ENCODE peak calls at places on chromosomes 3 and 15, in four cellular contexts. M is Peyer's patch, X is MM.1S, L is GM12864. K is an unnamed sample.

GRCh38 chr15:67210555-67211168 is 43.8 kb downstream of the AAGAB start:
- DNase-seq in L (no peak), X (no peak), M (no peak), K (no peak)

GRCh38 chr15:56797720-56798275 is 64.5 kb upstream of the ZNF280D start:
- DNase-seq in L (no peak), X (no peak), M (no peak), K (no peak)

GRCh38 chr3:105431171-105431570 is 64.5 kb downstream of the ALCAM start:
- DNase-seq in M (no peak), L (no peak), X (no peak), K (no peak)

GRCh38 chr3:52685705-52686691 is at the start of the genes GNL3 and PBRM1:
- DNase-seq in M (peak; percentile 97), L (peak; percentile 90), X (peak; percentile 97), K (peak; percentile 96)

GRCh38 chr15:61459785-61460707 is 230.9 kb upstream of the RORA start:
- DNase-seq in M (no peak), L (no peak), X (no peak), K (no peak)

GRCh38 chr15:38084289-38084688 is 149.8 kb downstream of the TMCO5A start:
- DNase-seq in X (peak; percentile 77), M (no peak), L (peak; percentile 60), K (no peak)

GRCh38 chr3:142657033-142657432 is 60.8 kb downstream of the PLS1 start:
- DNase-seq in M (no peak), X (no peak), L (no peak), K (no peak)

GRCh38 chr15:41713047-41713446 is 52.8 kb downstream of the MGA start:
- DNase-seq in X (no peak), L (no peak), M (no peak), K (peak; percentile 67)

GRCh38 chr3:125300416-125300815 is 74.7 kb downstream of the ZNF148 start:
- DNase-seq in M (no peak), L (no peak), X (no peak), K (no peak)

GRCh38 chr3:51777985-51778384 is 1.1 kb downstream of the IQCF6 start:
- DNase-seq in X (no peak), M (no peak), L (no peak), K (peak; percentile 58)

GRCh38 chr3:192892981-192893827 is 24.5 kb downstream of the MB21D2 start:
- DNase-seq in X (peak; percentile 98), M (peak; percentile 64), L (peak; percentile 96), K (peak; percentile 49)

GRCh38 chr3:61264281-61264680 is 13.0 kb upstream of the FHIT start:
- DNase-seq in L (no peak), M (no peak), X (no peak), K (no peak)

GRCh38 chr3:31959951-31960792 is 20.9 kb downstream of the OSBPL10 start:
- DNase-seq in M (no peak), L (no peak), X (no peak), K (no peak)

GRCh38 chr3:194137314-194138097 is 1.6 kb downstream of the HES1 start:
- DNase-seq in X (peak; percentile 95), M (peak; percentile 90), L (no peak), K (peak; percentile 79)

GRCh38 chr3:37863552-37863865 is 1.8 kb downstream of the CTDSPL start:
- DNase-seq in X (no peak), L (no peak), M (no peak), K (no peak)

GRCh38 chr15:62941719-62942118 is 100.8 kb upstream of the TPM1 start:
- DNase-seq in M (no peak), X (no peak), L (no peak), K (no peak)

GRCh38 chr15:64096486-64097431 is 977 bp downstream of the SNX1 start:
- DNase-seq in M (no peak), L (no peak), X (peak; percentile 17), K (no peak)

GRCh38 chr15:48498828-48499227 is 146.7 kb downstream of the FBN1 start:
- DNase-seq in M (no peak), X (no peak), L (no peak), K (no peak)

GRCh38 chr3:172256101-172256687 is 192.1 kb downstream of the GHSR start:
- DNase-seq in X (no peak), M (no peak), L (no peak), K (peak; percentile 69)

GRCh38 chr3:23671901-23672589 is 133.7 kb upstream of the UBE2E1 start:
- DNase-seq in L (no peak), X (no peak), M (peak; percentile 57), K (peak; percentile 53)

GRCh38 chr3:173529062-173529711 is 131.6 kb downstream of the NLGN1 start:
- DNase-seq in L (peak; percentile 5), X (peak; percentile 88), M (no peak), K (peak; percentile 20)

GRCh38 chr3:183591881-183592521 is 36.5 kb upstream of the KLHL6 start:
- DNase-seq in X (peak; percentile 38), M (no peak), L (peak; percentile 74), K (no peak)

GRCh38 chr3:158908187-158908762 is 106.4 kb downstream of the MFSD1 start:
- DNase-seq in X (no peak), M (no peak), L (no peak), K (no peak)

GRCh38 chr15:42273900-42274692 is 863 bp upstream of the TMEM87A start:
- DNase-seq in X (peak; percentile 59), M (peak; percentile 88), L (peak; percentile 50), K (peak; percentile 66)

GRCh38 chr3:160400048-160400630 is 689 bp downstream of the SMC4 start:
- DNase-seq in X (peak; percentile 57), L (no peak), M (peak; percentile 72), K (peak; percentile 46)

DNA sequence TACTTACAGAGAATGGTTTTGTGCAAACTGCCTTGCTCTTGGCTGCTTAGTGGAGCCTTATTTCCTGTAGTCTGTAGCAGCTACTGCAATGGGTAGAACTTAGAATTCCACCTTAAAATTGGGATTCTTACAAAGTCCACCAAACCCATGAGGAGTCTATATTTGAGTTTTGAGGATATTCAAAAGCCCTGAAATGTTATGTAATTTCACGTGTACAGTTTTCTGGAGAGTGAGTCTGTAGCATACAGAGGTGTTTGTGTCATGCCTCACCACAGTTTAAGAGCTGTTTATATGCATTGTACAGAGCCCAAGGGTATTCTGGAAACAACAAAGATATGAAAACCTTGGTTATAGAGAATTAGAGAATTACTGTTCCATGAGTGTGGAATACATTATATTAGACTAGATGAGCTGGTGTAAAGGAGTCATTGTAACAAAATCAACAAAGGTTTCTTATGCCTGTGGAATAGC is 114.4 kb downstream of the MBNL1 start:
- DNase-seq in L (no peak), X (no peak), M (no peak), K (no peak)
- H3K4me3 ChIP-seq in L (no peak overlapping the region), X (no peak overlapping the region), M (no peak overlapping the region), K (no peak overlapping the region)

GRCh38 chr3:182255095-182255600 is 538.2 kb upstream of the ATP11B start:
- DNase-seq in L (no peak), X (no peak), M (no peak), K (no peak)

GRCh38 chr3:182259579-182259978 is 533.7 kb upstream of the ATP11B start:
- DNase-seq in X (no peak), L (no peak), M (no peak), K (peak; percentile 34)

GRCh38 chr3:182257361-182257760 is 535.9 kb upstream of the ATP11B start:
- DNase-seq in M (no peak), L (no peak), X (no peak), K (no peak)

GRCh38 chr3:182261084-182261483 is 532.2 kb upstream of the ATP11B start:
- DNase-seq in L (no peak), X (no peak), M (no peak), K (no peak)

DNA sequence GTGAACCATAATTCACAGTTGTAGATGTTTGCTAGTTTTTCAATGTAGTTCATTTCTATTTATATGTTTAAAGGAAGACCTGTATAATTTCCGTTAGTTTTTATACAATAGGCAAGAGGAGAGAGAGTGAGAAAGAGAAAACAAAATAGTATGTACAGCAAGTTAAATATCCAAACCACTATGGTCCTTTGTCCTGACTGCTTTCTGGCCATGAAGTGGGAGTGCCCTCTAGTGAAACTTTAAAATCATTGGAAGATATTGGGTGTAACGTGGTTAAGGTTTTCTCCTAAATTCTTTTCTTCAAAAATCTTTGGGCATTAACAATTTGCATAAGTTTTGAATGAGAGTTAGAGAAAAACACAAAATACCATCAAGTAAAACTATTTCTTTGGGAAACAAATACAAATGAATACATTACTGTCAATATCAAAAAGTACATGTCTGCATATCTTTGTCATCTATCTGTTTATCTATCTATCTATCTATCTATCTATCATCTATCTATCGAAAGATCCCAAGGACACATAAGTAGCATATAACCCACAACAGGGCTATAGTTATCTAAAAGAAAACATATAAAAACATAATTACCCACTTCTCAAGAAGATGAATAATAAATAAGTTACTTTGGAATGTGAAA is 534.6 kb upstream of the ATP11B start:
- DNase-seq in L (no peak), M (no peak), X (peak; percentile 68), K (peak; percentile 26)
- TF ChIP-seq CTCF in L (peak; percentile 51), M (no peak), X (peak; percentile 90), K (peak; percentile 25)

DNA sequence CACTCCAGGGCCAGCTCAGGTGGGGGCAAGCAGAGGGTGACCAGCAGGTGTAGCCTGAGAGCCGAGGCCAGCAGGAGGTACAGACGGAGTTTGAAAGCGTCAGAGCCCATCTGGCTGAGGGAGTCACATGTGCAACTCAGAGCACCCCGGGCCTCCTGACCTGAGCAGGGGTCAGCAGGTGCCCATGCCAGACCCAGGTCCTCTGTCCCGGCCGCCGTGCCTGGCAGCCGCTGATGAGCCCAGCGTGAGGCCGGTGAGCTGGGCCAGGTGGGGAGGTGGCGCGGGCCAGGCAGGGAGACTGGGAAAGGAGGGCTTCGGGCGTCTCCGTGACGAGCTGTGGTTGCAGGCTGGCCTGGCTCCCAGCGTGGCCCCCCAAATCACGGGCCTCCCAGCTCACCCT is 130.9 kb downstream of the CHSY1 start:
- DNase-seq in L (no peak), M (no peak), X (no peak), K (no peak)
- H3K4me3 ChIP-seq in L (no peak overlapping the region), M (no peak overlapping the region), X (no peak overlapping the region), K (no peak overlapping the region)

GRCh38 chr15:75927601-75928000 is 23.9 kb downstream of the FBXO22 start:
- DNase-seq in M (no peak), X (no peak), L (no peak), K (no peak)

GRCh38 chr15:75925440-75925839 is 21.8 kb downstream of the FBXO22 start:
- DNase-seq in L (no peak), X (no peak), M (no peak), K (no peak)

GRCh38 chr15:75929799-75930565 is 26.3 kb downstream of the FBXO22 start:
- DNase-seq in X (peak; percentile 77), M (no peak), L (no peak), K (no peak)

GRCh38 chr15:75930866-75931265 is 27.2 kb downstream of the FBXO22 start:
- DNase-seq in X (no peak), L (no peak), M (no peak), K (no peak)

DNA sequence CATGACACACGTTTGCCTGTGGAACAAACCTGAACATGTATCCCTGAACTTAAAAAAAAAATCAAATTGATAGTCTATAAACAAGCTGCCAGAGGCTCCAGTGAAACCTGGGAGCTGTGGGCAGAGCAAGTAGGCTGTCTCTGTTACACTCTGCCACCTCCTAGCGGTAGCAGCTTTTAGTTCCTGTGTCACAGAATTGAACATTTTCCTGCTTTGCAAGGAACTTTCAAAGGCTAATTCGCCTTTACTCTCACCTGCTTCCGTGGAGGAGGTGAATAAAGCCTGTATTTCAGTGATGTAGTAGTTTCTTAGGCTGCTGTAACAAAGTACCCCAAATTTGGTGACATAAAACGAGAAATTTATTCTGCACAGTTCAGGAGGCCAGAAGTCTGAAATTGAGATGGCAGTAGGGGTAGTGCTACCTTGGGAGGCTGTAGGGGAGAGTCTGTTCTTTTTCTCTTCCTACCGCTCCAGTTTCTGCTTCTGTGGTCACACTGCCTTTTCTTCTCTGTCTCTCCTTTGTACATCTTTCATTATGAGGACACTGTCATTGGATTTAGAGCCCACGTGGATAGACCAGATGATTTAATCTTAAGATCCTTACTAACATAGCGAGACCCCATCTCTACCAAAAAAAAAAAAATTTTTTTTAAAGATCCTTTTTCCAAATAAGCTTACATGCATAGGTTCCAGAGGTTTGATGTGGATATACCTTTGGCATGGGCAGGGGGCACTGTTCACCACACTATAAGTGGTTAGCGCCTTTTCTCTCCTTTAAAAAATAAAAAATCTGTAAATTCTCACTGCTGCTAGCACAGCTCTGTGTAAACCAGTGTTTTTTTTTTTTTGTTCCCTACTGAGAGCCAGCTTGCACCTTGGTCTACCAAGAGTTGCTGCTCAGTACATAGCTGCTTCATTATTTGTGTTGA is 25.3 kb downstream of the FBXO22 start:
- DNase-seq in M (no peak), L (no peak), X (peak; percentile 74), K (peak; percentile 30)
- TF ChIP-seq CTCF in M (peak; percentile 10), L (peak; percentile 60), X (peak; percentile 77), K (no peak)

K was measured in testis.